ENCODE peak calls at places on chromosomes 7 and 10, in ten cellular contexts. Q, O, Y, B, T, U, M, C, V and S are unnamed samples.

GRCh38 chr10:34249634-34250033 is 565.5 kb downstream of the PARD3 start:
- DNase-seq in U (no peak), M (no peak), V (no peak), T (no peak), C (no peak), Q (peak; percentile 10), O (peak; percentile 63), Y (no peak), B (no peak), S (peak; percentile 29)

GRCh38 chr10:64977912-64978311 is 1456.7 kb downstream of the REEP3 start:
- DNase-seq in B (no peak), Q (no peak), Y (no peak), O (no peak), U (no peak), M (no peak), T (no peak), C (no peak), V (peak; percentile 2), S (no peak)

GRCh38 chr7:129615018-129615417 is 3.5 kb downstream of the NRF1 start:
- DNase-seq in U (no peak), Q (peak; percentile 62), M (no peak), C (no peak), T (no peak), Y (no peak), B (no peak), O (no peak), V (no peak), S (peak; percentile 74)

GRCh38 chr7:134850048-134850447 is 70.6 kb downstream of the CALD1 start:
- DNase-seq in V (peak; percentile 53), Y (no peak), C (no peak), U (no peak), Q (no peak), M (no peak), O (no peak), B (peak; percentile 34), T (no peak), S (no peak)

GRCh38 chr7:158078161-158078910 is 509.3 kb downstream of the PTPRN2 start:
- DNase-seq in C (no peak), U (no peak), M (no peak), B (no peak), O (no peak), Q (no peak), Y (no peak), V (no peak), T (no peak), S (no peak)

GRCh38 chr10:122911889-122912484 is 1.6 kb downstream of the FAM24A start:
- DNase-seq in M (no peak), Y (peak; percentile 89), O (peak; percentile 84), Q (peak; percentile 51), V (peak; percentile 57), B (peak; percentile 56), T (no peak), C (peak; percentile 46), U (peak; percentile 26), S (peak; percentile 45)

GRCh38 chr7:51357821-51358220 is 41.2 kb upstream of the COBL start:
- DNase-seq in U (no peak), O (no peak), Y (no peak), Q (no peak), B (no peak), V (no peak), C (no peak), M (no peak), T (no peak), S (no peak)

GRCh38 chr10:50613150-50613549 is 10.6 kb downstream of the SGMS1 start:
- DNase-seq in Q (peak; percentile 34), M (no peak), Y (no peak), B (no peak), O (no peak), V (no peak), T (no peak), C (no peak), U (no peak), S (peak; percentile 61)

GRCh38 chr10:1050145-1050544 is 1.2 kb upstream of the IDI1 start:
- DNase-seq in O (no peak), T (no peak), M (no peak), Q (no peak), V (no peak), B (peak; percentile 54), C (no peak), U (peak; percentile 29), Y (no peak), S (peak; percentile 37)

GRCh38 chr7:11376549-11376948 is 402.9 kb downstream of the PHF14 start:
- DNase-seq in O (no peak), Y (no peak), T (no peak), B (no peak), U (no peak), Q (no peak), C (no peak), M (no peak), V (no peak), S (no peak)

GRCh38 chr10:126430512-126430911 is 42.2 kb upstream of the ADAM12 start:
- DNase-seq in Y (no peak), C (no peak), Q (no peak), O (no peak), B (no peak), V (no peak), U (no peak), M (no peak), T (no peak), S (no peak)

GRCh38 chr10:32982293-32982709 is 24.3 kb upstream of the ITGB1 start:
- DNase-seq in M (no peak), U (no peak), V (peak; percentile 93), B (peak; percentile 71), Q (no peak), Y (no peak), O (no peak), T (no peak), C (peak; percentile 61), S (no peak)

GRCh38 chr7:138257459-138258193 is 181.4 kb downstream of the AKR1D1 start:
- DNase-seq in U (no peak), B (peak; percentile 97), M (no peak), Y (peak; percentile 53), V (no peak), T (no peak), Q (no peak), C (peak; percentile 31), O (no peak), S (no peak)

GRCh38 chr7:86914468-86915054 is 144.9 kb downstream of the ELAPOR2 start:
- DNase-seq in O (peak; percentile 55), U (no peak), V (peak; percentile 19), M (no peak), T (no peak), B (peak; percentile 43), Y (no peak), Q (no peak), C (peak; percentile 2), S (peak; percentile 22)

GRCh38 chr7:103025341-103025740 is 49.3 kb downstream of the FBXL13 start:
- DNase-seq in C (no peak), O (no peak), M (no peak), B (no peak), T (peak; percentile 38), V (no peak), Q (no peak), U (no peak), Y (no peak), S (no peak)

DNA sequence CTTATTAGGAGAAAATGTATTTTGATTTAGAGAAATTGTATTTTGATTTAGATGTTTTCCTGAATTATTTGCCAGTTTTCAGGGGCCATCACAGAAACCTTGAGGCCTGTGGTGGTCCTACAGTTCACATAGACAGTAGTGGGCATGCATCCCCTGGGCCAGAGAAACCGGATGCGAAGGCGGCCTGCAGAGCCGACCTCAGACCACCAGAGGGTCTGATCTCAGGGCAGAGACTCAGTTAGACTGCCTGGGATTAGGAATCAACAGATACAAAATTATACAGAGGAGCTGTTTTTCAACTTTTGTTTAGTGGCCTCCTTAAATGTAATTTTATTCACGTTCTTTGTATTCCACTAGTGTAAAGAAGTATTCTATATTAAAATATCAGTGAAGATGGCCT is 158.4 kb downstream of the PAXIP1 start:
- DNase-seq in C (no peak), V (no peak), T (no peak), Y (no peak), Q (no peak), M (no peak), O (no peak), B (no peak), U (no peak), S (no peak)
- TF ChIP-seq CTCF in C (no peak), V (no peak), T (no peak), Y (no peak), Q (no peak), M (no peak), O (no peak), B (no peak), U (no peak), S (no peak)

GRCh38 chr10:119638982-119639381 is 12.2 kb upstream of the BAG3 start:
- DNase-seq in M (no peak), T (no peak), U (no peak), B (no peak), Q (no peak), Y (no peak), V (no peak), O (no peak), C (no peak), S (no peak)
- TF ChIP-seq CTCF in M (no peak), T (no peak), U (no peak), B (no peak), Q (no peak), Y (no peak), V (no peak), O (no peak), C (no peak), S (no peak)

GRCh38 chr10:77974396-77975074 is 48.0 kb upstream of the DLG5 start:
- DNase-seq in U (no peak), C (peak; percentile 45), O (peak; percentile 94), T (no peak), Y (no peak), B (peak; percentile 62), M (no peak), V (peak; percentile 63), Q (no peak), S (peak; percentile 44)
- TF ChIP-seq CTCF in U (no peak), C (peak; percentile 43), O (peak; percentile 86), T (no peak), Y (no peak), B (peak; percentile 52), M (no peak), V (peak; percentile 57), Q (no peak), S (peak; percentile 19)

DNA sequence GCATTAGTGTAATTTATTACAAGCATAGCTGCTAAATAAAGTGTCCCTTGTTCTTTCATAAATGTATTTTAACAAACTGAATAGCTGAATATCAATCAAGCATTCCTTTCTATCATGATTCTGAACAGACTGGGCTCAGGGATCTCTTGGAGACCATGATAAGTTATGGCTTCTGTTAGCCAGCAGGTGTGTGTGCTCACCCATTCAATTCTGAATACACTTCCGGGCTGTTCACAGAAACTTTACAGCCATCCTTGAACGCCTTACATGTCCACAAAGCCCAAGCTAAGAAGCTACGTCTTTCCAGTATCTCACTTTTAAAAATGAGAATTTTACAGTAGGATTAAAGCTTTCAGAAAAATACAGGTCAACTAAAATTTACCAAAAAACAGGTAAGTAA is 115.1 kb downstream of the SVIL start:
- DNase-seq in Q (no peak), M (no peak), B (no peak), C (no peak), Y (no peak), O (no peak), U (no peak), T (no peak), V (no peak), S (no peak)
- TF ChIP-seq CTCF in Q (no peak), M (no peak), B (no peak), C (no peak), Y (no peak), O (no peak), U (no peak), T (no peak), V (no peak), S (no peak)

GRCh38 chr10:30114401-30114800 is 55.0 kb upstream of the JCAD start:
- DNase-seq in O (no peak), C (no peak), U (no peak), Y (no peak), V (no peak), T (no peak), B (no peak), Q (no peak), M (no peak), S (no peak)
- TF ChIP-seq CTCF in O (no peak), C (no peak), U (no peak), Y (no peak), V (no peak), T (no peak), B (no peak), Q (no peak), M (no peak), S (no peak)